ENCODE peak calls at places on chromosomes 13 and 19, in six cellular contexts. L is CD8-positive, alpha-beta memory T cell; U is ascending aorta; X is HAP-1; O is body of pancreas; R is left lung. I is an unnamed sample.

GRCh38 chr19:47430041-47430802 is 10.9 kb upstream of the MEIS3 start:
- DNase-seq in L (no peak), U (no peak), X (no peak), O (peak; percentile 37), R (peak; percentile 48), I (no peak)

GRCh38 chr19:5624154-5624663 is 1.3 kb downstream of the SAFB start:
- DNase-seq in L (no peak), U (no peak), X (peak; percentile 32), O (peak; percentile 61), R (peak; percentile 51), I (peak; percentile 33)

GRCh38 chr13:48942131-48942530 is 33.6 kb upstream of the FNDC3A start:
- DNase-seq in L (no peak), U (no peak), X (no peak), O (no peak), R (no peak), I (no peak)

GRCh38 chr13:39597828-39598227 is 5.2 kb downstream of the LHFPL6 start:
- DNase-seq in L (no peak), U (no peak), X (no peak), O (no peak), R (no peak), I (no peak)

GRCh38 chr13:50452028-50452427 is 391.5 kb downstream of the DLEU7 start:
- DNase-seq in L (no peak), U (no peak), X (no peak), O (no peak), R (no peak), I (no peak)

GRCh38 chr13:43019811-43020210 is 3.6 kb upstream of the DNAJC15 start:
- DNase-seq in L (no peak), U (no peak), X (no peak), O (no peak), R (no peak), I (no peak)

GRCh38 chr19:19074172-19074905 is 10.5 kb downstream of the SLC25A42 start:
- DNase-seq in L (no peak), U (no peak), X (no peak), O (no peak), R (no peak), I (no peak)

GRCh38 chr19:15538774-15539173 is 30.4 kb downstream of the CYP4F22 start:
- DNase-seq in L (no peak), U (no peak), X (no peak), O (no peak), R (no peak), I (no peak)

GRCh38 chr13:106491463-106491862 is 44.0 kb downstream of the EFNB2 start:
- DNase-seq in L (no peak), U (no peak), X (no peak), O (no peak), R (no peak), I (no peak)
- H3K9me3 ChIP-seq in L (no peaks in the 10 kb centered on the region), U (no peaks in the 10 kb centered on the region), X (no peaks in the 10 kb centered on the region), O (no peaks in the 10 kb centered on the region), R (no peaks in the 10 kb centered on the region), I (no peaks in the 10 kb centered on the region)

GRCh38 chr19:9250630-9251029 is at the start of gene OR7E24:
- DNase-seq in L (no peak), U (no peak), X (no peak), O (no peak), R (no peak), I (no peak)

GRCh38 chr19:9251236-9251635 is 506 bp downstream of the OR7E24 start:
- DNase-seq in L (no peak), U (no peak), X (no peak), O (no peak), R (no peak), I (no peak)
- H3K9me3 ChIP-seq in L (no peaks in the 10 kb centered on the region), U (no peaks in the 10 kb centered on the region), X (no peaks in the 10 kb centered on the region), O (no peaks in the 10 kb centered on the region), R (no peaks in the 10 kb centered on the region), I (no peaks in the 10 kb centered on the region)

DNA sequence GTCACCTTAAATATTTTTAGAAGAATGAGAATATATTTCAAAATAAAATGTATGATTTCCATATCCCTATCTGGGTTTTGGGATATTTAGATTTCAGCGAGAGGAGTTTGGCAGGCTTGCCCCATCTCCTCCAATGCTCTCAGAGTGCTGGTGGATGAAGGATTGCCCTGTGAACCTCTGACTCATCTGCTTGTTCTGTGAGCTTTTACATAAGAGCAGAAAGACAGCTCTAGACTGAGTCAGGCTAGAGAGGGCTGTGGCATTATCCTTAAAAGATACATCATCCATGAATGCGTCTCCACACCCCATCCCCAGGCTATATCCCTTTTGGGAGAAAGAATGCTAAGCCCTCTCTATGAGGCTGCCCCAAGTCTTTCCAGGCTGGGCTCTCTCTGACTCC is 190.6 kb downstream of the TUBA3C start:
- DNase-seq in L (no peak), U (no peak), X (no peak), O (no peak), R (no peak), I (no peak)
- H3K9me3 ChIP-seq in L (no peaks in the 10 kb centered on the region), U (no peaks in the 10 kb centered on the region), X (no peaks in the 10 kb centered on the region), O (no peaks in the 10 kb centered on the region), R (no peaks in the 10 kb centered on the region), I (no peaks in the 10 kb centered on the region)

DNA sequence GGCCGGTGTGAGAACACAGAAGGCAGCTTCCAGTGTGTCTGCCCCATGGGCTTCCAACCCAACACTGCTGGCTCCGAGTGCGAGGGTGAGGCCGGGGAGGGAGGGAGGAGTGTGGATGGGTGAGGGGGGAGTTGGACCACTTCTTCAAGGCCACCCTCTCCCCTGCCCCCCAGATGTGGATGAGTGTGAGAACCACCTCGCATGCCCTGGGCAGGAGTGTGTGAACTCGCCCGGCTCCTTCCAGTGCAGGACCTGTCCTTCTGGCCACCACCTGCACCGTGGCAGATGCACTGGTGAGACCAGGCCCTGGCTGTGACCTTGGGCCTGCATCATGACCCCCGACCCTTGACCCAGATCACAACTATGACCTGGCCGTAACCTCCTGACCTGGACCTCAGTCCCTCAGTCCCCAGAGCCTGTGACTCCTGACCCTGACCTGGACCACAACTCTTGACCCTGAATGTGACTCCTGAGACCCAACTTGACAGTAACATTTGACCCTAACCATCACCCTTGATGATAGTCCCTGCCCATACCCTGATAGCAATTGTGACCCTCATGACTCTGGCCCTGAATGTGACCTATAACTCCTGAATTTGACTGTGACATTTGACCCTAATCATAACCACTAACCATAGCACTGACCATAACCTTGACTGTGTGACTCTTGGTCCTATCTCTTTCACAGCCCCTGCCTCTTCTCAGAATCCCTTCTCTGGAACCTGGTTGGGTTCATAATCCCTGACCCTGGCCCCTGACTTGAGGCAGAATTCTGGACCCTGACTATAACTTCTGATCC is 10.9 kb downstream of the LTBP4 start:
- DNase-seq in L (no peak), U (peak; percentile 62), X (no peak), O (no peak), R (no peak), I (no peak)
- H3K9me3 ChIP-seq in L (no peaks in the 10 kb centered on the region), U (no peaks in the 10 kb centered on the region), X (no peaks in the 10 kb centered on the region), O (no peaks in the 10 kb centered on the region), R (no peaks in the 10 kb centered on the region), I (no peaks in the 10 kb centered on the region)

GRCh38 chr19:22519152-22519551 is 97.0 kb upstream of the ZNF98 start:
- DNase-seq in L (no peak), U (no peak), X (no peak), O (no peak), R (no peak), I (no peak)
- H3K9me3 ChIP-seq in L (no peaks in the 10 kb centered on the region), U (peaks cover 5% of the 10 kb centered on the region), X (no peaks in the 10 kb centered on the region), O (no peaks in the 10 kb centered on the region), R (no peaks in the 10 kb centered on the region), I (peaks cover 29% of the 10 kb centered on the region)

DNA sequence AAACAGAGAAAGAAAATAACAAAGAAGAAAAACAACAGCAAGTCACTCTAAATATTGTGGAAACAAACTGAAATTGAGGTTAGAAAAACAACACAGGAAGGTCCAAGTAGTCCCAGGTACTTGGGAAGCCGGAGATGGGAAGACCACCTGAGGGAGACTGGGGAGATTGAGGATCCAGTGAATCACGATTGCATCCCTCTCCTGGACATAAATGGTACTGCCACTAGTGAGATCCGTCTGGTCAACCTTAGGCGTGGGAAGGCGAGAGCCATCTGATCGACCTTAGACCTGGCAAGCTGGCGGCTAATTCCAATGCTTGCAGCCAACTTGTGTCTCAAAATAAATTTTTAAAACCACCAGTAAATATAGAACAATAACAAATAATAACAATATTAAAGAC is 81.9 kb downstream of the ZNF726 start:
- DNase-seq in L (no peak), U (no peak), X (peak; percentile 50), O (no peak), R (no peak), I (no peak)
- H3K9me3 ChIP-seq in L (no peaks in the 10 kb centered on the region), U (no peaks in the 10 kb centered on the region), X (no peaks in the 10 kb centered on the region), O (no peaks in the 10 kb centered on the region), R (no peaks in the 10 kb centered on the region), I (peaks cover 21% of the 10 kb centered on the region)

GRCh38 chr19:53002479-53002878 is 11.2 kb upstream of the ERVV-1 start:
- DNase-seq in L (no peak), U (no peak), X (no peak), O (no peak), R (no peak), I (no peak)

GRCh38 chr19:52995711-52996110 is 18.0 kb upstream of the ERVV-1 start:
- DNase-seq in L (no peak), U (no peak), X (no peak), O (no peak), R (no peak), I (no peak)

GRCh38 chr19:52992109-52993004 is 21.4 kb upstream of the ERVV-1 start:
- DNase-seq in L (no peak), U (peak; percentile 66), X (no peak), O (no peak), R (peak; percentile 34), I (peak; percentile 22)

GRCh38 chr19:52993342-52994178 is 20.2 kb upstream of the ERVV-1 start:
- DNase-seq in L (peak; percentile 80), U (peak; percentile 91), X (peak; percentile 88), O (peak; percentile 75), R (peak; percentile 82), I (peak; percentile 83)

GRCh38 chr19:52997975-52998374 is 15.7 kb upstream of the ERVV-1 start:
- DNase-seq in L (no peak), U (no peak), X (no peak), O (no peak), R (no peak), I (no peak)
- H3K9me3 ChIP-seq in L (no peaks in the 10 kb centered on the region), U (no peaks in the 10 kb centered on the region), X (no peaks in the 10 kb centered on the region), O (no peaks in the 10 kb centered on the region), R (no peaks in the 10 kb centered on the region), I (peaks cover 4% of the 10 kb centered on the region)